ENCODE peak calls at places on chromosomes 3 and 15, in four cellular contexts. One of them, this sample, is unnamed.

GRCh38 chr3:53103566-53104296 is 26.5 kb downstream of the RFT1 start:
- ATAC-seq in stimulated activated naive CD8-positive, alpha-beta T cell treated with anti-CD3 and anti-CD28 coated beads, Interleukin-15, Interleukin-2, amounts not matched to agents 100 U/mL and 50 U/mL, for 24 hours: no peak
- ATAC-seq in left lung: peak
- ATAC-seq in heart left ventricle: peak
- ATAC-seq in this sample: no peak

GRCh38 chr3:123396171-123397049 is 52.5 kb downstream of the ADCY5 start:
- ATAC-seq in stimulated activated naive CD8-positive, alpha-beta T cell treated with anti-CD3 and anti-CD28 coated beads, Interleukin-15, Interleukin-2, amounts not matched to agents 100 U/mL and 50 U/mL, for 24 hours: no peak
- ATAC-seq in heart left ventricle: peak
- ATAC-seq in left lung: no peak
- ATAC-seq in this sample: no peak

GRCh38 chr3:36178018-36178417 is 202.3 kb upstream of the STAC start:
- ATAC-seq in left lung: no peak
- ATAC-seq in heart left ventricle: no peak
- ATAC-seq in stimulated activated naive CD8-positive, alpha-beta T cell treated with anti-CD3 and anti-CD28 coated beads, Interleukin-15, Interleukin-2, amounts not matched to agents 100 U/mL and 50 U/mL, for 24 hours: no peak
- ATAC-seq in this sample: no peak

GRCh38 chr3:50612234-50612972 is 829 bp upstream of the CISH start:
- ATAC-seq in stimulated activated naive CD8-positive, alpha-beta T cell treated with anti-CD3 and anti-CD28 coated beads, Interleukin-15, Interleukin-2, amounts not matched to agents 100 U/mL and 50 U/mL, for 24 hours: no peak
- ATAC-seq in left lung: no peak
- ATAC-seq in heart left ventricle: no peak
- ATAC-seq in this sample: no peak

GRCh38 chr3:166425900-166426611 is 588.8 kb upstream of the BCHE start:
- ATAC-seq in heart left ventricle: no peak
- ATAC-seq in left lung: no peak
- ATAC-seq in stimulated activated naive CD8-positive, alpha-beta T cell treated with anti-CD3 and anti-CD28 coated beads, Interleukin-15, Interleukin-2, amounts not matched to agents 100 U/mL and 50 U/mL, for 24 hours: no peak
- ATAC-seq in this sample: no peak

GRCh38 chr3:13012228-13012691 is 61.0 kb downstream of the IQSEC1 start:
- ATAC-seq in left lung: peak
- ATAC-seq in heart left ventricle: peak
- ATAC-seq in stimulated activated naive CD8-positive, alpha-beta T cell treated with anti-CD3 and anti-CD28 coated beads, Interleukin-15, Interleukin-2, amounts not matched to agents 100 U/mL and 50 U/mL, for 24 hours: peak
- ATAC-seq in this sample: peak

GRCh38 chr15:23441204-23441603 is 5.8 kb downstream of the GOLGA6L2 start:
- ATAC-seq in heart left ventricle: no peak
- ATAC-seq in stimulated activated naive CD8-positive, alpha-beta T cell treated with anti-CD3 and anti-CD28 coated beads, Interleukin-15, Interleukin-2, amounts not matched to agents 100 U/mL and 50 U/mL, for 24 hours: no peak
- ATAC-seq in left lung: no peak
- ATAC-seq in this sample: no peak

GRCh38 chr15:90871716-90872480 is 3.5 kb downstream of the FURIN start:
- ATAC-seq in stimulated activated naive CD8-positive, alpha-beta T cell treated with anti-CD3 and anti-CD28 coated beads, Interleukin-15, Interleukin-2, amounts not matched to agents 100 U/mL and 50 U/mL, for 24 hours: peak
- ATAC-seq in left lung: peak
- ATAC-seq in heart left ventricle: peak
- ATAC-seq in this sample: peak

GRCh38 chr3:60622349-60622748 is 628.9 kb downstream of the FHIT start:
- ATAC-seq in stimulated activated naive CD8-positive, alpha-beta T cell treated with anti-CD3 and anti-CD28 coated beads, Interleukin-15, Interleukin-2, amounts not matched to agents 100 U/mL and 50 U/mL, for 24 hours: no peak
- ATAC-seq in left lung: peak
- ATAC-seq in heart left ventricle: no peak
- ATAC-seq in this sample: no peak

GRCh38 chr3:13308406-13308805 is 111.7 kb downstream of the NUP210 start:
- ATAC-seq in stimulated activated naive CD8-positive, alpha-beta T cell treated with anti-CD3 and anti-CD28 coated beads, Interleukin-15, Interleukin-2, amounts not matched to agents 100 U/mL and 50 U/mL, for 24 hours: no peak
- ATAC-seq in left lung: peak
- ATAC-seq in heart left ventricle: peak
- ATAC-seq in this sample: peak

GRCh38 chr3:143826296-143826695 is 22.0 kb downstream of the SLC9A9 start:
- ATAC-seq in heart left ventricle: peak
- ATAC-seq in stimulated activated naive CD8-positive, alpha-beta T cell treated with anti-CD3 and anti-CD28 coated beads, Interleukin-15, Interleukin-2, amounts not matched to agents 100 U/mL and 50 U/mL, for 24 hours: no peak
- ATAC-seq in left lung: peak
- ATAC-seq in this sample: no peak

GRCh38 chr3:29067014-29067413 is 213.9 kb upstream of the RBMS3 start:
- ATAC-seq in stimulated activated naive CD8-positive, alpha-beta T cell treated with anti-CD3 and anti-CD28 coated beads, Interleukin-15, Interleukin-2, amounts not matched to agents 100 U/mL and 50 U/mL, for 24 hours: no peak
- ATAC-seq in left lung: no peak
- ATAC-seq in heart left ventricle: no peak
- ATAC-seq in this sample: no peak

GRCh38 chr3:46163551-46163981 is 44.5 kb downstream of the CCR1 start:
- ATAC-seq in heart left ventricle: no peak
- ATAC-seq in stimulated activated naive CD8-positive, alpha-beta T cell treated with anti-CD3 and anti-CD28 coated beads, Interleukin-15, Interleukin-2, amounts not matched to agents 100 U/mL and 50 U/mL, for 24 hours: no peak
- ATAC-seq in left lung: peak
- ATAC-seq in this sample: no peak

GRCh38 chr3:39050020-39050419 is 1.7 kb downstream of the SCN11A start:
- ATAC-seq in stimulated activated naive CD8-positive, alpha-beta T cell treated with anti-CD3 and anti-CD28 coated beads, Interleukin-15, Interleukin-2, amounts not matched to agents 100 U/mL and 50 U/mL, for 24 hours: no peak
- ATAC-seq in left lung: no peak
- ATAC-seq in heart left ventricle: no peak
- ATAC-seq in this sample: peak

GRCh38 chr3:126481808-126482502 is 6.3 kb upstream of the ZXDC start:
- ATAC-seq in heart left ventricle: peak
- ATAC-seq in stimulated activated naive CD8-positive, alpha-beta T cell treated with anti-CD3 and anti-CD28 coated beads, Interleukin-15, Interleukin-2, amounts not matched to agents 100 U/mL and 50 U/mL, for 24 hours: peak
- ATAC-seq in left lung: no peak
- ATAC-seq in this sample: no peak

GRCh38 chr3:100087203-100087602 is 27.1 kb downstream of the FILIP1L start:
- ATAC-seq in left lung: no peak
- ATAC-seq in stimulated activated naive CD8-positive, alpha-beta T cell treated with anti-CD3 and anti-CD28 coated beads, Interleukin-15, Interleukin-2, amounts not matched to agents 100 U/mL and 50 U/mL, for 24 hours: peak
- ATAC-seq in heart left ventricle: no peak
- ATAC-seq in this sample: peak

GRCh38 chr3:125605771-125606170 is 10.5 kb upstream of the OSBPL11 start:
- ATAC-seq in stimulated activated naive CD8-positive, alpha-beta T cell treated with anti-CD3 and anti-CD28 coated beads, Interleukin-15, Interleukin-2, amounts not matched to agents 100 U/mL and 50 U/mL, for 24 hours: no peak
- ATAC-seq in heart left ventricle: no peak
- ATAC-seq in left lung: no peak
- ATAC-seq in this sample: no peak

GRCh38 chr3:188390347-188390718 is 236.4 kb downstream of the LPP start:
- ATAC-seq in heart left ventricle: peak
- ATAC-seq in stimulated activated naive CD8-positive, alpha-beta T cell treated with anti-CD3 and anti-CD28 coated beads, Interleukin-15, Interleukin-2, amounts not matched to agents 100 U/mL and 50 U/mL, for 24 hours: no peak
- ATAC-seq in left lung: no peak
- ATAC-seq in this sample: peak

GRCh38 chr3:30688776-30689175 is 82.4 kb downstream of the TGFBR2 start:
- ATAC-seq in stimulated activated naive CD8-positive, alpha-beta T cell treated with anti-CD3 and anti-CD28 coated beads, Interleukin-15, Interleukin-2, amounts not matched to agents 100 U/mL and 50 U/mL, for 24 hours: no peak
- ATAC-seq in left lung: peak
- ATAC-seq in heart left ventricle: peak
- ATAC-seq in this sample: no peak

GRCh38 chr3:11136871-11137626 is 17.2 kb upstream of the HRH1 start:
- ATAC-seq in heart left ventricle: peak
- ATAC-seq in left lung: peak
- ATAC-seq in stimulated activated naive CD8-positive, alpha-beta T cell treated with anti-CD3 and anti-CD28 coated beads, Interleukin-15, Interleukin-2, amounts not matched to agents 100 U/mL and 50 U/mL, for 24 hours: no peak
- ATAC-seq in this sample: no peak

GRCh38 chr3:71069797-71070196 is 513.7 kb downstream of the FOXP1 start:
- ATAC-seq in heart left ventricle: peak
- ATAC-seq in stimulated activated naive CD8-positive, alpha-beta T cell treated with anti-CD3 and anti-CD28 coated beads, Interleukin-15, Interleukin-2, amounts not matched to agents 100 U/mL and 50 U/mL, for 24 hours: peak
- ATAC-seq in left lung: peak
- ATAC-seq in this sample: peak

GRCh38 chr3:118171236-118171852 is 863.3 kb downstream of the IGSF11 start:
- ATAC-seq in left lung: no peak
- ATAC-seq in heart left ventricle: no peak
- ATAC-seq in stimulated activated naive CD8-positive, alpha-beta T cell treated with anti-CD3 and anti-CD28 coated beads, Interleukin-15, Interleukin-2, amounts not matched to agents 100 U/mL and 50 U/mL, for 24 hours: no peak
- ATAC-seq in this sample: peak

GRCh38 chr15:69838951-69839350 is 258.8 kb downstream of the TLE3 start:
- ATAC-seq in left lung: peak
- ATAC-seq in stimulated activated naive CD8-positive, alpha-beta T cell treated with anti-CD3 and anti-CD28 coated beads, Interleukin-15, Interleukin-2, amounts not matched to agents 100 U/mL and 50 U/mL, for 24 hours: no peak
- ATAC-seq in heart left ventricle: no peak
- ATAC-seq in this sample: no peak

GRCh38 chr3:134516905-134517304 is 31.0 kb downstream of the CEP63 start:
- ATAC-seq in heart left ventricle: peak
- ATAC-seq in left lung: peak
- ATAC-seq in stimulated activated naive CD8-positive, alpha-beta T cell treated with anti-CD3 and anti-CD28 coated beads, Interleukin-15, Interleukin-2, amounts not matched to agents 100 U/mL and 50 U/mL, for 24 hours: no peak
- ATAC-seq in this sample: no peak

GRCh38 chr3:118543823-118544222 is 490.8 kb downstream of the IGSF11 start:
- ATAC-seq in left lung: no peak
- ATAC-seq in stimulated activated naive CD8-positive, alpha-beta T cell treated with anti-CD3 and anti-CD28 coated beads, Interleukin-15, Interleukin-2, amounts not matched to agents 100 U/mL and 50 U/mL, for 24 hours: no peak
- ATAC-seq in heart left ventricle: no peak
- ATAC-seq in this sample: no peak

GRCh38 chr3:177603137-177603603 is 405.9 kb upstream of the TBL1XR1 start:
- ATAC-seq in stimulated activated naive CD8-positive, alpha-beta T cell treated with anti-CD3 and anti-CD28 coated beads, Interleukin-15, Interleukin-2, amounts not matched to agents 100 U/mL and 50 U/mL, for 24 hours: peak
- ATAC-seq in left lung: peak
- ATAC-seq in heart left ventricle: peak
- ATAC-seq in this sample: peak